ENCODE peak calls at places on chromosomes 13 and 19, in eight cellular contexts. One of them, this sample, is unnamed.

GRCh38 chr13:43077446-43077845 is 54.1 kb downstream of the DNAJC15 start:
- DNase-seq in SHP77: no peak
- DNase-seq in NCI-H1092: no peak
- DNase-seq in lower leg skin: no peak
- DNase-seq in stimulated activated CD8-positive, alpha-beta memory T cell treated with anti-CD3 and anti-CD28 coated beads, Interleukin-4, amount 100 ng/mL, for 1 hour: no peak
- DNase-seq in HuH-7: no peak
- DNase-seq in AG08395: no peak
- DNase-seq in GM04504: no peak
- DNase-seq in this sample: no peak

GRCh38 chr13:50617134-50617721 is 226.3 kb downstream of the DLEU7 start:
- DNase-seq in SHP77: no peak
- DNase-seq in NCI-H1092: no peak
- DNase-seq in lower leg skin: no peak
- DNase-seq in stimulated activated CD8-positive, alpha-beta memory T cell treated with anti-CD3 and anti-CD28 coated beads, Interleukin-4, amount 100 ng/mL, for 1 hour: no peak
- DNase-seq in HuH-7: no peak
- DNase-seq in AG08395: peak; percentile 82
- DNase-seq in GM04504: peak; percentile 94
- DNase-seq in this sample: no peak

GRCh38 chr13:25827986-25828385 is 223.8 kb downstream of the SHISA2 start:
- DNase-seq in SHP77: no peak
- DNase-seq in NCI-H1092: no peak
- DNase-seq in lower leg skin: no peak
- DNase-seq in stimulated activated CD8-positive, alpha-beta memory T cell treated with anti-CD3 and anti-CD28 coated beads, Interleukin-4, amount 100 ng/mL, for 1 hour: no peak
- DNase-seq in HuH-7: no peak
- DNase-seq in AG08395: no peak
- DNase-seq in GM04504: no peak
- DNase-seq in this sample: no peak

GRCh38 chr13:59801107-59801880 is 362.4 kb downstream of the DIAPH3 start:
- DNase-seq in SHP77: no peak
- DNase-seq in NCI-H1092: no peak
- DNase-seq in lower leg skin: no peak
- DNase-seq in stimulated activated CD8-positive, alpha-beta memory T cell treated with anti-CD3 and anti-CD28 coated beads, Interleukin-4, amount 100 ng/mL, for 1 hour: no peak
- DNase-seq in HuH-7: no peak
- DNase-seq in AG08395: no peak
- DNase-seq in GM04504: no peak
- DNase-seq in this sample: no peak

GRCh38 chr19:35901854-35902661 is at the start of gene HCST:
- DNase-seq in SHP77: no peak
- DNase-seq in NCI-H1092: no peak
- DNase-seq in lower leg skin: no peak
- DNase-seq in stimulated activated CD8-positive, alpha-beta memory T cell treated with anti-CD3 and anti-CD28 coated beads, Interleukin-4, amount 100 ng/mL, for 1 hour: no peak
- DNase-seq in HuH-7: no peak
- DNase-seq in AG08395: peak; percentile 79
- DNase-seq in GM04504: peak; percentile 68
- DNase-seq in this sample: no peak

GRCh38 chr13:30376426-30377311 is 45.6 kb upstream of the UBE2L5 start:
- DNase-seq in SHP77: no peak
- DNase-seq in NCI-H1092: no peak
- DNase-seq in lower leg skin: peak; percentile 81
- DNase-seq in stimulated activated CD8-positive, alpha-beta memory T cell treated with anti-CD3 and anti-CD28 coated beads, Interleukin-4, amount 100 ng/mL, for 1 hour: peak; percentile 47
- DNase-seq in HuH-7: no peak
- DNase-seq in AG08395: no peak
- DNase-seq in GM04504: no peak
- DNase-seq in this sample: no peak

GRCh38 chr19:40416918-40417713 is 3.9 kb upstream of the PRX start:
- DNase-seq in SHP77: no peak
- DNase-seq in NCI-H1092: no peak
- DNase-seq in lower leg skin: peak; percentile 93
- DNase-seq in stimulated activated CD8-positive, alpha-beta memory T cell treated with anti-CD3 and anti-CD28 coated beads, Interleukin-4, amount 100 ng/mL, for 1 hour: no peak
- DNase-seq in HuH-7: no peak
- DNase-seq in AG08395: peak; percentile 38
- DNase-seq in GM04504: no peak
- DNase-seq in this sample: no peak

GRCh38 chr19:47352095-47352494 is 3.0 kb downstream of the DHX34 start:
- DNase-seq in SHP77: no peak
- DNase-seq in NCI-H1092: no peak
- DNase-seq in lower leg skin: no peak
- DNase-seq in stimulated activated CD8-positive, alpha-beta memory T cell treated with anti-CD3 and anti-CD28 coated beads, Interleukin-4, amount 100 ng/mL, for 1 hour: no peak
- DNase-seq in HuH-7: no peak
- DNase-seq in AG08395: no peak
- DNase-seq in GM04504: no peak
- DNase-seq in this sample: no peak

GRCh38 chr19:919157-920050 is 2.3 kb downstream of the KISS1R start:
- DNase-seq in SHP77: no peak
- DNase-seq in NCI-H1092: no peak
- DNase-seq in lower leg skin: no peak
- DNase-seq in stimulated activated CD8-positive, alpha-beta memory T cell treated with anti-CD3 and anti-CD28 coated beads, Interleukin-4, amount 100 ng/mL, for 1 hour: no peak
- DNase-seq in HuH-7: no peak
- DNase-seq in AG08395: no peak
- DNase-seq in GM04504: no peak
- DNase-seq in this sample: no peak

GRCh38 chr19:46303702-46304397 is 7.0 kb downstream of the HIF3A start:
- DNase-seq in SHP77: no peak
- DNase-seq in NCI-H1092: no peak
- DNase-seq in lower leg skin: peak; percentile 92
- DNase-seq in stimulated activated CD8-positive, alpha-beta memory T cell treated with anti-CD3 and anti-CD28 coated beads, Interleukin-4, amount 100 ng/mL, for 1 hour: no peak
- DNase-seq in HuH-7: no peak
- DNase-seq in AG08395: no peak
- DNase-seq in GM04504: no peak
- DNase-seq in this sample: no peak

GRCh38 chr13:88086577-88086976 is 415.4 kb downstream of the SLITRK5 start:
- DNase-seq in SHP77: no peak
- DNase-seq in NCI-H1092: no peak
- DNase-seq in lower leg skin: no peak
- DNase-seq in stimulated activated CD8-positive, alpha-beta memory T cell treated with anti-CD3 and anti-CD28 coated beads, Interleukin-4, amount 100 ng/mL, for 1 hour: no peak
- DNase-seq in HuH-7: no peak
- DNase-seq in AG08395: peak; percentile 2
- DNase-seq in GM04504: peak; percentile 15
- DNase-seq in this sample: no peak

GRCh38 chr13:70964124-70964523 is 855.9 kb upstream of the KLHL1 start:
- DNase-seq in SHP77: no peak
- DNase-seq in NCI-H1092: peak; percentile 9
- DNase-seq in lower leg skin: no peak
- DNase-seq in stimulated activated CD8-positive, alpha-beta memory T cell treated with anti-CD3 and anti-CD28 coated beads, Interleukin-4, amount 100 ng/mL, for 1 hour: no peak
- DNase-seq in HuH-7: no peak
- DNase-seq in AG08395: no peak
- DNase-seq in GM04504: no peak
- DNase-seq in this sample: no peak

GRCh38 chr19:51710163-51710562 is 13.6 kb downstream of the HAS1 start:
- DNase-seq in SHP77: no peak
- DNase-seq in NCI-H1092: no peak
- DNase-seq in lower leg skin: no peak
- DNase-seq in stimulated activated CD8-positive, alpha-beta memory T cell treated with anti-CD3 and anti-CD28 coated beads, Interleukin-4, amount 100 ng/mL, for 1 hour: no peak
- DNase-seq in HuH-7: no peak
- DNase-seq in AG08395: peak; percentile 60
- DNase-seq in GM04504: no peak
- DNase-seq in this sample: no peak

GRCh38 chr13:106796280-106797047 is 228.5 kb upstream of the ARGLU1 start:
- DNase-seq in SHP77: no peak
- DNase-seq in NCI-H1092: no peak
- DNase-seq in lower leg skin: no peak
- DNase-seq in stimulated activated CD8-positive, alpha-beta memory T cell treated with anti-CD3 and anti-CD28 coated beads, Interleukin-4, amount 100 ng/mL, for 1 hour: no peak
- DNase-seq in HuH-7: no peak
- DNase-seq in AG08395: no peak
- DNase-seq in GM04504: no peak
- DNase-seq in this sample: no peak

GRCh38 chr13:75870397-75870801 is 234.3 kb downstream of the LMO7 start:
- DNase-seq in SHP77: peak; percentile 34
- DNase-seq in NCI-H1092: peak; percentile 8
- DNase-seq in lower leg skin: no peak
- DNase-seq in stimulated activated CD8-positive, alpha-beta memory T cell treated with anti-CD3 and anti-CD28 coated beads, Interleukin-4, amount 100 ng/mL, for 1 hour: no peak
- DNase-seq in HuH-7: peak; percentile 3
- DNase-seq in AG08395: peak; percentile 47
- DNase-seq in GM04504: no peak
- DNase-seq in this sample: no peak

GRCh38 chr13:27472941-27473340 is 22.6 kb upstream of the MTIF3 start:
- DNase-seq in SHP77: no peak
- DNase-seq in NCI-H1092: no peak
- DNase-seq in lower leg skin: no peak
- DNase-seq in stimulated activated CD8-positive, alpha-beta memory T cell treated with anti-CD3 and anti-CD28 coated beads, Interleukin-4, amount 100 ng/mL, for 1 hour: no peak
- DNase-seq in HuH-7: no peak
- DNase-seq in AG08395: no peak
- DNase-seq in GM04504: no peak
- DNase-seq in this sample: no peak

GRCh38 chr13:98416408-98416807 is 160.5 kb downstream of the STK24 start:
- DNase-seq in SHP77: peak; percentile 92
- DNase-seq in NCI-H1092: peak; percentile 59
- DNase-seq in lower leg skin: peak; percentile 85
- DNase-seq in stimulated activated CD8-positive, alpha-beta memory T cell treated with anti-CD3 and anti-CD28 coated beads, Interleukin-4, amount 100 ng/mL, for 1 hour: no peak
- DNase-seq in HuH-7: no peak
- DNase-seq in AG08395: no peak
- DNase-seq in GM04504: no peak
- DNase-seq in this sample: no peak

GRCh38 chr19:47445937-47446402 is 25.7 kb downstream of the SLC8A2 start:
- DNase-seq in SHP77: peak; percentile 74
- DNase-seq in NCI-H1092: no peak
- DNase-seq in lower leg skin: peak; percentile 92
- DNase-seq in stimulated activated CD8-positive, alpha-beta memory T cell treated with anti-CD3 and anti-CD28 coated beads, Interleukin-4, amount 100 ng/mL, for 1 hour: peak; percentile 70
- DNase-seq in HuH-7: no peak
- DNase-seq in AG08395: no peak
- DNase-seq in GM04504: no peak
- DNase-seq in this sample: no peak

GRCh38 chr13:39641645-39642044 is 13.8 kb upstream of the COG6 start:
- DNase-seq in SHP77: no peak
- DNase-seq in NCI-H1092: no peak
- DNase-seq in lower leg skin: no peak
- DNase-seq in stimulated activated CD8-positive, alpha-beta memory T cell treated with anti-CD3 and anti-CD28 coated beads, Interleukin-4, amount 100 ng/mL, for 1 hour: no peak
- DNase-seq in HuH-7: no peak
- DNase-seq in AG08395: no peak
- DNase-seq in GM04504: no peak
- DNase-seq in this sample: no peak

GRCh38 chr19:32875428-32875827 is 5.9 kb upstream of the SLC7A9 start:
- DNase-seq in SHP77: no peak
- DNase-seq in NCI-H1092: no peak
- DNase-seq in lower leg skin: peak; percentile 59
- DNase-seq in stimulated activated CD8-positive, alpha-beta memory T cell treated with anti-CD3 and anti-CD28 coated beads, Interleukin-4, amount 100 ng/mL, for 1 hour: no peak
- DNase-seq in HuH-7: no peak
- DNase-seq in AG08395: no peak
- DNase-seq in GM04504: no peak
- DNase-seq in this sample: no peak

GRCh38 chr19:13339869-13340268 is 166.4 kb downstream of the CACNA1A start:
- DNase-seq in SHP77: no peak
- DNase-seq in NCI-H1092: no peak
- DNase-seq in lower leg skin: no peak
- DNase-seq in stimulated activated CD8-positive, alpha-beta memory T cell treated with anti-CD3 and anti-CD28 coated beads, Interleukin-4, amount 100 ng/mL, for 1 hour: no peak
- DNase-seq in HuH-7: no peak
- DNase-seq in AG08395: no peak
- DNase-seq in GM04504: no peak
- DNase-seq in this sample: no peak

GRCh38 chr19:50358483-50359431 is 6.7 kb downstream of the NAPSA start:
- DNase-seq in SHP77: no peak
- DNase-seq in NCI-H1092: peak; percentile 18
- DNase-seq in lower leg skin: no peak
- DNase-seq in stimulated activated CD8-positive, alpha-beta memory T cell treated with anti-CD3 and anti-CD28 coated beads, Interleukin-4, amount 100 ng/mL, for 1 hour: peak; percentile 72
- DNase-seq in HuH-7: peak; percentile 50
- DNase-seq in AG08395: peak; percentile 91
- DNase-seq in GM04504: peak; percentile 14
- DNase-seq in this sample: no peak

GRCh38 chr19:4609878-4610511 is 29.3 kb upstream of the TNFAIP8L1 start:
- DNase-seq in SHP77: no peak
- DNase-seq in NCI-H1092: no peak
- DNase-seq in lower leg skin: no peak
- DNase-seq in stimulated activated CD8-positive, alpha-beta memory T cell treated with anti-CD3 and anti-CD28 coated beads, Interleukin-4, amount 100 ng/mL, for 1 hour: no peak
- DNase-seq in HuH-7: no peak
- DNase-seq in AG08395: no peak
- DNase-seq in GM04504: no peak
- DNase-seq in this sample: no peak

GRCh38 chr19:3389876-3390361 is 23.5 kb downstream of the NFIC start:
- DNase-seq in SHP77: peak; percentile 67
- DNase-seq in NCI-H1092: peak; percentile 33
- DNase-seq in lower leg skin: peak; percentile 89
- DNase-seq in stimulated activated CD8-positive, alpha-beta memory T cell treated with anti-CD3 and anti-CD28 coated beads, Interleukin-4, amount 100 ng/mL, for 1 hour: no peak
- DNase-seq in HuH-7: no peak
- DNase-seq in AG08395: peak; percentile 84
- DNase-seq in GM04504: no peak
- DNase-seq in this sample: no peak

GRCh38 chr19:44611812-44612295 is 1.5 kb upstream of the IGSF23 start:
- DNase-seq in SHP77: no peak
- DNase-seq in NCI-H1092: peak; percentile 5
- DNase-seq in lower leg skin: no peak
- DNase-seq in stimulated activated CD8-positive, alpha-beta memory T cell treated with anti-CD3 and anti-CD28 coated beads, Interleukin-4, amount 100 ng/mL, for 1 hour: no peak
- DNase-seq in HuH-7: peak; percentile 60
- DNase-seq in AG08395: no peak
- DNase-seq in GM04504: no peak
- DNase-seq in this sample: no peak

GRCh38 chr13:33016414-33017409 is at the start of gene KL:
- DNase-seq in SHP77: no peak
- DNase-seq in NCI-H1092: no peak
- DNase-seq in lower leg skin: peak; percentile 88
- DNase-seq in stimulated activated CD8-positive, alpha-beta memory T cell treated with anti-CD3 and anti-CD28 coated beads, Interleukin-4, amount 100 ng/mL, for 1 hour: no peak
- DNase-seq in HuH-7: no peak
- DNase-seq in AG08395: no peak
- DNase-seq in GM04504: no peak
- DNase-seq in this sample: no peak

This sample was measured in esophagus muscularis mucosa.